ENCODE peak calls at places on chromosomes 2 and 18, in four cellular contexts. P is lower lobe of right lung, F is psoas muscle, O is mesenchymal stem cell. W is an unnamed sample.

GRCh38 chr2:168198476-168199192 is 48.8 kb downstream of the STK39 start:
- DNase-seq in P (no peak), F (no peak), O (no peak), W (no peak)

GRCh38 chr2:30708491-30709290 is 98.6 kb downstream of the CAPN13 start:
- DNase-seq in P (no peak), F (no peak), O (no peak), W (peak; percentile 37)

GRCh38 chr2:172919732-172920131 is 155.9 kb upstream of the MAP3K20 start:
- DNase-seq in P (no peak), F (no peak), O (no peak), W (no peak)

GRCh38 chr2:8202139-8202538 is 479.7 kb upstream of the ID2 start:
- DNase-seq in P (no peak), F (no peak), O (no peak), W (no peak)

GRCh38 chr2:129827251-129827894 is 152.1 kb upstream of the RAB6C start:
- DNase-seq in P (no peak), F (no peak), O (no peak), W (no peak)

GRCh38 chr2:168935810-168936581 is 34.9 kb downstream of the G6PC2 start:
- DNase-seq in P (no peak), F (no peak), O (peak; percentile 84), W (peak; percentile 26)

GRCh38 chr2:232473467-232473890 is 14.2 kb downstream of the ECEL1 start:
- DNase-seq in P (peak; percentile 47), F (no peak), O (peak; percentile 9), W (peak; percentile 79)

GRCh38 chr2:119389615-119390306 is 23.0 kb downstream of the DBI start:
- DNase-seq in P (no peak), F (peak; percentile 63), O (peak; percentile 27), W (peak; percentile 65)

GRCh38 chr18:11859903-11860407 is 8.7 kb downstream of the CHMP1B start:
- DNase-seq in P (no peak), F (no peak), O (peak; percentile 73), W (no peak)

GRCh38 chr2:38509322-38509946 is 93.3 kb downstream of the HNRNPLL start:
- DNase-seq in P (no peak), F (no peak), O (peak; percentile 46), W (peak; percentile 84)

GRCh38 chr2:159317392-159318088 is 31.0 kb upstream of the WDSUB1 start:
- DNase-seq in P (no peak), F (no peak), O (no peak), W (no peak)

GRCh38 chr18:49519041-49519971 is 32.3 kb upstream of the C18orf32 start:
- DNase-seq in P (no peak), F (no peak), O (no peak), W (no peak)

GRCh38 chr2:73985318-73986084 is 791 bp downstream of the TET3 start:
- DNase-seq in P (peak; percentile 64), F (peak; percentile 63), O (no peak), W (peak; percentile 57)

GRCh38 chr2:2527162-2527561 is 196.1 kb upstream of the MYT1L start:
- DNase-seq in P (no peak), F (no peak), O (no peak), W (no peak)

GRCh38 chr2:157304811-157305712 is 20.6 kb downstream of the ERMN start:
- DNase-seq in P (no peak), F (no peak), O (peak; percentile 56), W (no peak)

GRCh38 chr18:63185979-63186378 is 133.6 kb downstream of the BCL2 start:
- DNase-seq in P (no peak), F (no peak), O (peak; percentile 79), W (no peak)

GRCh38 chr2:201150454-201151020 is 32.4 kb upstream of the CASP10 start:
- DNase-seq in P (no peak), F (no peak), O (no peak), W (peak; percentile 19)

GRCh38 chr18:12839526-12840196 is 44.4 kb downstream of the PTPN2 start:
- DNase-seq in P (no peak), F (no peak), O (peak; percentile 32), W (no peak)

GRCh38 chr2:30979822-30980245 is 158.4 kb downstream of the GALNT14 start:
- DNase-seq in P (no peak), F (peak; percentile 26), O (no peak), W (no peak)

GRCh38 chr2:16281451-16282330 is 341.3 kb downstream of the MYCN start:
- DNase-seq in P (no peak), F (no peak), O (peak; percentile 1), W (peak; percentile 71)

GRCh38 chr2:227106845-227107759 is 56.9 kb downstream of the COL4A4 start:
- DNase-seq in P (no peak), F (no peak), O (peak; percentile 80), W (peak; percentile 81)

GRCh38 chr2:142030735-142031134 is 100.1 kb downstream of the LRP1B start:
- DNase-seq in P (no peak), F (no peak), O (peak; percentile 24), W (no peak)

GRCh38 chr18:13247506-13247905 is 28.9 kb downstream of the LDLRAD4 start:
- DNase-seq in P (peak; percentile 36), F (no peak), O (no peak), W (no peak)

GRCh38 chr2:208643145-208643544 is 236.6 kb downstream of the PTH2R start:
- DNase-seq in P (no peak), F (no peak), O (no peak), W (no peak)

GRCh38 chr2:40181855-40182254 is 270.0 kb downstream of the SLC8A1 start:
- DNase-seq in P (no peak), F (no peak), O (no peak), W (no peak)

GRCh38 chr2:174282449-174282848 is 34.1 kb upstream of the OLA1 start:
- DNase-seq in P (no peak), F (no peak), O (no peak), W (no peak)

GRCh38 chr18:48037481-48038271 is 107.2 kb upstream of the SMAD2 start:
- DNase-seq in P (no peak), F (no peak), O (no peak), W (no peak)

GRCh38 chr2:189408294-189408693 is 33.0 kb upstream of the WDR75 start:
- DNase-seq in P (no peak), F (no peak), O (no peak), W (no peak)
- H3K27ac ChIP-seq in P (peak overlapping the region; percentile 64), F (no peak overlapping the region), O (no peak overlapping the region), W (no peak overlapping the region)

DNA sequence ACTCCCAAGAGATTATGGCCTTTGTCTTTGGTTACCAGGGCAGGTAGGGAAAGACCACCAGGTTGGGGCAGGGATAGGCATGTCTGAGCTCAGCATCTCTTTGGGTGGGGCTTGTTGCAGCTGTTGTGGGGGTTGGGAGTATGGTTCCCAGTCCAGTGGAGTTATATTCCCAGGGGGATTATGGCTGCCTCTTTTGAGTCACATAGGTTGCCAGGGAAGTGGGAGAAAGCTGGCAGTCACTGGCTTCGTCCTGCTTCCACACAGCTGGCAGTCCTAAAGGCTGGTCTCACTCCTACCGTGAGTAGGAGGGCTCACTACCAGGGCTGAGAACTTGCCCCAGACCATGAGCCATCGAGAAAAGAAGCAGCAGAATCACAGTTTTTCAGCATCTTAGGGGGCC is 79.1 kb downstream of the LYPD6 start:
- DNase-seq in P (no peak), F (no peak), O (no peak), W (no peak)
- H3K27ac ChIP-seq in P (no peak overlapping the region), F (no peak overlapping the region), O (no peak overlapping the region), W (no peak overlapping the region)

DNA sequence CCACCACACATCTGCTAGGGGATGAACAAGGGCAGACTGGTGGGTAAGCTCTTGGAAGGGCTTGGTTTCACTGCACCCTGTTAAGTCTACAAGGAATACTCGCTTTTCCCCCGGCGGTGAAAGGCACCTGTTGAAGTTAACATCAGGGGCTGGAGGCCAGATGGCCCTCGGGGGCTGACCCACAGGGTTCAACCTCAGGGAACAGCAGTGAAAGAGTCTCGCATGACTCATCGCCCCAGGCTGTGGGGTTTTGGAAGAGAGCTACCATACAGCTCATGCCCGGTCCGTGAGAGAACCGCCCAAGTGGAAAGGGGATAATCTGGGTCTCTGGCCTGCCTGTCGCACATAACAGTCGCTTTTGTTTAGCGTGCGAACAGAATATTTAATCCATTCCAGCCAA is 748.0 kb downstream of the DPP10 start:
- DNase-seq in P (no peak), F (no peak), O (no peak), W (no peak)
- H3K27ac ChIP-seq in P (no peak overlapping the region), F (no peak overlapping the region), O (no peak overlapping the region), W (no peak overlapping the region)

GRCh38 chr2:207107551-207107950 is 58.2 kb downstream of the KLF7 start:
- DNase-seq in P (peak; percentile 55), F (no peak), O (no peak), W (no peak)
- H3K27ac ChIP-seq in P (peak overlapping the region; percentile 15), F (no peak overlapping the region), O (no peak overlapping the region), W (no peak overlapping the region)

GRCh38 chr2:189394525-189394924 is 46.7 kb upstream of the WDR75 start:
- DNase-seq in P (no peak), F (no peak), O (peak; percentile 8), W (no peak)

GRCh38 chr2:189391201-189391600 is 50.1 kb upstream of the WDR75 start:
- DNase-seq in P (no peak), F (no peak), O (no peak), W (no peak)

GRCh38 chr2:189393440-189394111 is 47.7 kb upstream of the WDR75 start:
- DNase-seq in P (no peak), F (no peak), O (peak; percentile 98), W (peak; percentile 67)
- H3K27ac ChIP-seq in P (peak overlapping the region; percentile 51), F (peak overlapping the region; percentile 17), O (peak overlapping the region; percentile 70), W (no peak overlapping the region)

DNA sequence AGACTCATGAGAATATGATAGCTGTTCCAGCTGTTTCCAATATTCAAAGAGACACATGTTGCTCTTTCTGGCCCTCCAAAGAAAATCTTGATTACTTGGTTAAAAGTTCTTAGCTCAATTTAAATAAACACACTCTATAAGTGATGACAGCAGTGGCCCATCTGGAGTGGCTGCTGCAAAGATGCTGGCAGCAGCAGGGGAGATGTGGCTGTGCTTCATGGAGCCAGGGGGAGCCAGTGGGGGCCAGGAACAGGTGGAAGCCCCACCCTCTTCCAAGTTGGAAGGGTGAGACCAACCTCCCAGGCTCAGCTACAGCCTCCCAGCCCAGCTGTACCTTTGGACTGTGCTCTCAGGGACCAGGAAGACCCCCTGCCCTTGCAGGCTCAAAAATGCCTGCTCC is 164.7 kb downstream of the CDH19 start:
- DNase-seq in P (no peak), F (no peak), O (no peak), W (peak; percentile 1)
- H3K27ac ChIP-seq in P (no peak overlapping the region), F (no peak overlapping the region), O (no peak overlapping the region), W (no peak overlapping the region)

GRCh38 chr2:224400886-224401632 is 848 bp downstream of the FAM124B start:
- DNase-seq in P (no peak), F (no peak), O (no peak), W (no peak)
- H3K27ac ChIP-seq in P (peak overlapping the region; percentile 79), F (peak overlapping the region; percentile 43), O (no peak overlapping the region), W (no peak overlapping the region)

GRCh38 chr2:20991031-20991430 is 52.8 kb downstream of the APOB start:
- DNase-seq in P (no peak), F (no peak), O (no peak), W (no peak)
- H3K27ac ChIP-seq in P (no peak overlapping the region), F (no peak overlapping the region), O (no peak overlapping the region), W (no peak overlapping the region)

GRCh38 chr18:10042492-10042891 is 128.7 kb downstream of the VAPA start:
- DNase-seq in P (no peak), F (no peak), O (no peak), W (no peak)

GRCh38 chr18:10045296-10045891 is 131.6 kb downstream of the VAPA start:
- DNase-seq in P (no peak), F (no peak), O (no peak), W (no peak)

GRCh38 chr18:10046178-10046807 is 132.5 kb downstream of the VAPA start:
- DNase-seq in P (no peak), F (no peak), O (no peak), W (no peak)

GRCh38 chr18:10041180-10041579 is 127.4 kb downstream of the VAPA start:
- DNase-seq in P (no peak), F (peak; percentile 65), O (peak; percentile 98), W (no peak)

GRCh38 chr18:10044054-10044453 is 130.2 kb downstream of the VAPA start:
- DNase-seq in P (no peak), F (no peak), O (no peak), W (no peak)
- H3K27ac ChIP-seq in P (peak overlapping the region; percentile 7), F (no peak overlapping the region), O (no peak overlapping the region), W (no peak overlapping the region)